ENCODE peak calls at places on chromosome 13, in five cellular contexts. J is stimulated activated CD8-positive, alpha-beta memory T cell treated with anti-CD3 and anti-CD28 coated beads, Interleukin-2, amount 100 ng/mL, for 1 hour; P is RCC 7860; O is T-helper 2 cell; W is substantia nigra. K is an unnamed sample.

GRCh38 chr13:113876341-113877148 is 12.7 kb upstream of the GAS6 start:
- DNase-seq in P (no peak), W (no peak), O (peak), J (no peak), K (no peak)

GRCh38 chr13:77386046-77386445 is 59.2 kb upstream of the MYCBP2 start:
- DNase-seq in W (no peak), J (no peak), P (no peak), O (no peak), K (no peak)

GRCh38 chr13:79837741-79838450 is 356.9 kb downstream of the NDFIP2 start:
- DNase-seq in J (no peak), W (no peak), P (peak), O (no peak), K (no peak)

GRCh38 chr13:110815471-110816204 is 99.2 kb downstream of the ANKRD10 start:
- DNase-seq in O (no peak), J (no peak), W (no peak), P (no peak), K (no peak)

GRCh38 chr13:79349011-79349410 is 57.0 kb downstream of the RBM26 start:
- DNase-seq in O (no peak), W (no peak), J (no peak), P (no peak), K (no peak)

GRCh38 chr13:110008816-110009215 is 222.4 kb upstream of the IRS2 start:
- DNase-seq in P (peak), J (no peak), O (no peak), W (no peak), K (no peak)

GRCh38 chr13:61812286-61812685 is 396.6 kb upstream of the PCDH20 start:
- DNase-seq in W (no peak), O (no peak), P (no peak), J (no peak), K (no peak)

GRCh38 chr13:32581177-32581786 is 5.0 kb upstream of the PDS5B start:
- DNase-seq in O (peak), J (no peak), W (no peak), P (peak), K (peak)

GRCh38 chr13:98252931-98253470 is 75.9 kb upstream of the RNF113B start:
- DNase-seq in O (no peak), J (no peak), P (peak), W (no peak), K (no peak)